ENCODE peak calls at places on chromosomes 2 and 18, in eight cellular contexts. One of them, this sample, is unnamed.

GRCh38 chr2:178025551-178026185 is 46.9 kb downstream of the PDE11A start:
- DNase-seq in activated T-cell treated with anti-CD3 and anti-CD28 coated beads, Interleukin-2, amount 50 U/mL, for 72 hours: no peak
- DNase-seq in A673: no peak
- DNase-seq in DMS153: no peak
- DNase-seq in NCI-H1105: no peak
- DNase-seq in NCI-H1417: no peak
- DNase-seq in left cardiac atrium: no peak
- DNase-seq in skeletal muscle cell: no peak
- DNase-seq in this sample: no peak

GRCh38 chr2:73983322-73984202 is 1.1 kb upstream of the TET3 start:
- DNase-seq in left cardiac atrium: peak
- DNase-seq in A673: no peak
- DNase-seq in NCI-H1417: no peak
- DNase-seq in DMS153: peak
- DNase-seq in activated T-cell treated with anti-CD3 and anti-CD28 coated beads, Interleukin-2, amount 50 U/mL, for 72 hours: no peak
- DNase-seq in NCI-H1105: peak
- DNase-seq in skeletal muscle cell: no peak
- DNase-seq in this sample: peak

GRCh38 chr2:27638709-27639108 is 9.9 kb downstream of the GPN1 start:
- DNase-seq in left cardiac atrium: no peak
- DNase-seq in activated T-cell treated with anti-CD3 and anti-CD28 coated beads, Interleukin-2, amount 50 U/mL, for 72 hours: peak
- DNase-seq in NCI-H1417: no peak
- DNase-seq in skeletal muscle cell: peak
- DNase-seq in DMS153: no peak
- DNase-seq in A673: no peak
- DNase-seq in NCI-H1105: no peak
- DNase-seq in this sample: no peak

GRCh38 chr2:47013383-47013782 is 97.8 kb upstream of the MCFD2 start:
- DNase-seq in skeletal muscle cell: no peak
- DNase-seq in NCI-H1105: no peak
- DNase-seq in DMS153: no peak
- DNase-seq in NCI-H1417: no peak
- DNase-seq in A673: no peak
- DNase-seq in activated T-cell treated with anti-CD3 and anti-CD28 coated beads, Interleukin-2, amount 50 U/mL, for 72 hours: no peak
- DNase-seq in left cardiac atrium: no peak
- DNase-seq in this sample: no peak

GRCh38 chr2:236603361-236604015 is 33.9 kb downstream of the ACKR3 start:
- DNase-seq in A673: no peak
- DNase-seq in NCI-H1105: no peak
- DNase-seq in left cardiac atrium: no peak
- DNase-seq in activated T-cell treated with anti-CD3 and anti-CD28 coated beads, Interleukin-2, amount 50 U/mL, for 72 hours: no peak
- DNase-seq in DMS153: no peak
- DNase-seq in NCI-H1417: no peak
- DNase-seq in skeletal muscle cell: no peak
- DNase-seq in this sample: no peak

GRCh38 chr2:46538393-46538792 is 59.0 kb downstream of the TMEM247 start:
- DNase-seq in left cardiac atrium: no peak
- DNase-seq in A673: no peak
- DNase-seq in skeletal muscle cell: peak
- DNase-seq in NCI-H1417: no peak
- DNase-seq in activated T-cell treated with anti-CD3 and anti-CD28 coated beads, Interleukin-2, amount 50 U/mL, for 72 hours: no peak
- DNase-seq in NCI-H1105: no peak
- DNase-seq in DMS153: no peak
- DNase-seq in this sample: no peak

GRCh38 chr18:42548493-42548892 is 567.0 kb downstream of the RIT2 start:
- DNase-seq in activated T-cell treated with anti-CD3 and anti-CD28 coated beads, Interleukin-2, amount 50 U/mL, for 72 hours: no peak
- DNase-seq in A673: no peak
- DNase-seq in NCI-H1105: no peak
- DNase-seq in left cardiac atrium: no peak
- DNase-seq in skeletal muscle cell: no peak
- DNase-seq in NCI-H1417: no peak
- DNase-seq in DMS153: no peak
- DNase-seq in this sample: no peak

GRCh38 chr2:151363709-151364108 is 6.3 kb downstream of the TNFAIP6 start:
- DNase-seq in DMS153: no peak
- DNase-seq in NCI-H1417: no peak
- DNase-seq in activated T-cell treated with anti-CD3 and anti-CD28 coated beads, Interleukin-2, amount 50 U/mL, for 72 hours: no peak
- DNase-seq in NCI-H1105: no peak
- DNase-seq in skeletal muscle cell: peak
- DNase-seq in A673: no peak
- DNase-seq in left cardiac atrium: peak
- DNase-seq in this sample: no peak

GRCh38 chr18:55790296-55790695 is 202.3 kb upstream of the TCF4 start:
- DNase-seq in activated T-cell treated with anti-CD3 and anti-CD28 coated beads, Interleukin-2, amount 50 U/mL, for 72 hours: no peak
- DNase-seq in skeletal muscle cell: peak
- DNase-seq in DMS153: no peak
- DNase-seq in NCI-H1105: no peak
- DNase-seq in left cardiac atrium: no peak
- DNase-seq in A673: peak
- DNase-seq in NCI-H1417: no peak
- DNase-seq in this sample: no peak

GRCh38 chr2:242031481-242032019 is 162.0 kb downstream of the RTP5 start:
- DNase-seq in NCI-H1417: peak
- DNase-seq in skeletal muscle cell: peak
- DNase-seq in A673: no peak
- DNase-seq in NCI-H1105: no peak
- DNase-seq in DMS153: no peak
- DNase-seq in activated T-cell treated with anti-CD3 and anti-CD28 coated beads, Interleukin-2, amount 50 U/mL, for 72 hours: peak
- DNase-seq in left cardiac atrium: no peak
- DNase-seq in this sample: peak

GRCh38 chr2:234705108-234705507 is 208.2 kb upstream of the ARL4C start:
- DNase-seq in activated T-cell treated with anti-CD3 and anti-CD28 coated beads, Interleukin-2, amount 50 U/mL, for 72 hours: peak
- DNase-seq in left cardiac atrium: no peak
- DNase-seq in A673: no peak
- DNase-seq in NCI-H1105: no peak
- DNase-seq in NCI-H1417: no peak
- DNase-seq in DMS153: no peak
- DNase-seq in skeletal muscle cell: no peak
- DNase-seq in this sample: no peak

GRCh38 chr2:109172556-109173105 is 43.6 kb downstream of the SH3RF3 start:
- DNase-seq in skeletal muscle cell: no peak
- DNase-seq in A673: no peak
- DNase-seq in left cardiac atrium: no peak
- DNase-seq in activated T-cell treated with anti-CD3 and anti-CD28 coated beads, Interleukin-2, amount 50 U/mL, for 72 hours: no peak
- DNase-seq in DMS153: no peak
- DNase-seq in NCI-H1417: no peak
- DNase-seq in NCI-H1105: no peak
- DNase-seq in this sample: no peak

GRCh38 chr2:74206180-74206688 is 7.8 kb downstream of the MTHFD2 start:
- DNase-seq in left cardiac atrium: no peak
- DNase-seq in A673: no peak
- DNase-seq in activated T-cell treated with anti-CD3 and anti-CD28 coated beads, Interleukin-2, amount 50 U/mL, for 72 hours: peak
- DNase-seq in NCI-H1105: no peak
- DNase-seq in skeletal muscle cell: peak
- DNase-seq in DMS153: no peak
- DNase-seq in NCI-H1417: no peak
- DNase-seq in this sample: no peak

GRCh38 chr2:41722668-41723369 is 325.0 kb upstream of the PKDCC start:
- DNase-seq in DMS153: peak
- DNase-seq in NCI-H1105: no peak
- DNase-seq in NCI-H1417: peak
- DNase-seq in left cardiac atrium: peak
- DNase-seq in activated T-cell treated with anti-CD3 and anti-CD28 coated beads, Interleukin-2, amount 50 U/mL, for 72 hours: no peak
- DNase-seq in skeletal muscle cell: peak
- DNase-seq in A673: no peak
- DNase-seq in this sample: no peak

GRCh38 chr2:143071185-143071876 is 57.9 kb upstream of the ARHGAP15 start:
- DNase-seq in skeletal muscle cell: no peak
- DNase-seq in NCI-H1417: no peak
- DNase-seq in NCI-H1105: no peak
- DNase-seq in left cardiac atrium: no peak
- DNase-seq in activated T-cell treated with anti-CD3 and anti-CD28 coated beads, Interleukin-2, amount 50 U/mL, for 72 hours: no peak
- DNase-seq in A673: no peak
- DNase-seq in DMS153: no peak
- DNase-seq in this sample: no peak

GRCh38 chr2:48589170-48589767 is 28.4 kb upstream of the GTF2A1L start:
- DNase-seq in left cardiac atrium: no peak
- DNase-seq in NCI-H1417: peak
- DNase-seq in NCI-H1105: peak
- DNase-seq in activated T-cell treated with anti-CD3 and anti-CD28 coated beads, Interleukin-2, amount 50 U/mL, for 72 hours: no peak
- DNase-seq in DMS153: no peak
- DNase-seq in A673: peak
- DNase-seq in skeletal muscle cell: no peak
- DNase-seq in this sample: no peak

GRCh38 chr2:172629586-172629985 is 73.7 kb downstream of the PDK1 start:
- DNase-seq in activated T-cell treated with anti-CD3 and anti-CD28 coated beads, Interleukin-2, amount 50 U/mL, for 72 hours: no peak
- DNase-seq in left cardiac atrium: no peak
- DNase-seq in NCI-H1105: no peak
- DNase-seq in A673: no peak
- DNase-seq in skeletal muscle cell: no peak
- DNase-seq in NCI-H1417: no peak
- DNase-seq in DMS153: no peak
- DNase-seq in this sample: no peak

GRCh38 chr18:48514786-48515185 is 24.0 kb upstream of the CTIF start:
- DNase-seq in activated T-cell treated with anti-CD3 and anti-CD28 coated beads, Interleukin-2, amount 50 U/mL, for 72 hours: no peak
- DNase-seq in A673: peak
- DNase-seq in left cardiac atrium: no peak
- DNase-seq in NCI-H1417: no peak
- DNase-seq in DMS153: no peak
- DNase-seq in NCI-H1105: no peak
- DNase-seq in skeletal muscle cell: no peak
- DNase-seq in this sample: no peak

GRCh38 chr2:96241901-96242611 is 23.7 kb downstream of the TMEM127 start:
- DNase-seq in skeletal muscle cell: no peak
- DNase-seq in A673: peak
- DNase-seq in activated T-cell treated with anti-CD3 and anti-CD28 coated beads, Interleukin-2, amount 50 U/mL, for 72 hours: peak
- DNase-seq in DMS153: peak
- DNase-seq in left cardiac atrium: no peak
- DNase-seq in NCI-H1417: no peak
- DNase-seq in NCI-H1105: no peak
- DNase-seq in this sample: peak

GRCh38 chr18:48740068-48740440 is 201.2 kb downstream of the CTIF start:
- DNase-seq in NCI-H1105: no peak
- DNase-seq in skeletal muscle cell: no peak
- DNase-seq in left cardiac atrium: peak
- DNase-seq in activated T-cell treated with anti-CD3 and anti-CD28 coated beads, Interleukin-2, amount 50 U/mL, for 72 hours: no peak
- DNase-seq in NCI-H1417: no peak
- DNase-seq in DMS153: no peak
- DNase-seq in A673: no peak
- DNase-seq in this sample: no peak

GRCh38 chr2:44668336-44668735 is 273.2 kb upstream of the SIX3 start:
- DNase-seq in skeletal muscle cell: no peak
- DNase-seq in left cardiac atrium: no peak
- DNase-seq in DMS153: no peak
- DNase-seq in activated T-cell treated with anti-CD3 and anti-CD28 coated beads, Interleukin-2, amount 50 U/mL, for 72 hours: no peak
- DNase-seq in A673: peak
- DNase-seq in NCI-H1105: no peak
- DNase-seq in NCI-H1417: no peak
- DNase-seq in this sample: no peak

GRCh38 chr2:103161456-103162289 is 399.8 kb downstream of the TMEM182 start:
- DNase-seq in activated T-cell treated with anti-CD3 and anti-CD28 coated beads, Interleukin-2, amount 50 U/mL, for 72 hours: peak
- DNase-seq in DMS153: peak
- DNase-seq in left cardiac atrium: peak
- DNase-seq in NCI-H1105: peak
- DNase-seq in NCI-H1417: peak
- DNase-seq in A673: peak
- DNase-seq in skeletal muscle cell: peak
- DNase-seq in this sample: no peak

GRCh38 chr2:171523969-171524401 is 1.7 kb downstream of the CYBRD1 start:
- DNase-seq in left cardiac atrium: no peak
- DNase-seq in NCI-H1417: no peak
- DNase-seq in A673: no peak
- DNase-seq in skeletal muscle cell: no peak
- DNase-seq in NCI-H1105: no peak
- DNase-seq in DMS153: no peak
- DNase-seq in activated T-cell treated with anti-CD3 and anti-CD28 coated beads, Interleukin-2, amount 50 U/mL, for 72 hours: no peak
- DNase-seq in this sample: no peak

GRCh38 chr18:31566576-31567306 is 24.9 kb upstream of the TTR start:
- DNase-seq in skeletal muscle cell: no peak
- DNase-seq in A673: no peak
- DNase-seq in NCI-H1105: no peak
- DNase-seq in activated T-cell treated with anti-CD3 and anti-CD28 coated beads, Interleukin-2, amount 50 U/mL, for 72 hours: no peak
- DNase-seq in NCI-H1417: no peak
- DNase-seq in left cardiac atrium: no peak
- DNase-seq in DMS153: no peak
- DNase-seq in this sample: no peak

GRCh38 chr2:228725031-228725430 is 543.5 kb upstream of the SPHKAP start:
- DNase-seq in A673: no peak
- DNase-seq in DMS153: no peak
- DNase-seq in NCI-H1417: no peak
- DNase-seq in NCI-H1105: no peak
- DNase-seq in activated T-cell treated with anti-CD3 and anti-CD28 coated beads, Interleukin-2, amount 50 U/mL, for 72 hours: no peak
- DNase-seq in skeletal muscle cell: no peak
- DNase-seq in left cardiac atrium: no peak
- DNase-seq in this sample: no peak

GRCh38 chr18:37565985-37566478 is 434 bp upstream of the CELF4 start:
- DNase-seq in A673: peak
- DNase-seq in activated T-cell treated with anti-CD3 and anti-CD28 coated beads, Interleukin-2, amount 50 U/mL, for 72 hours: no peak
- DNase-seq in NCI-H1417: peak
- DNase-seq in DMS153: peak
- DNase-seq in left cardiac atrium: peak
- DNase-seq in skeletal muscle cell: no peak
- DNase-seq in NCI-H1105: peak
- DNase-seq in this sample: no peak

GRCh38 chr18:25825066-25825465 is 265.3 kb downstream of the SS18 start:
- DNase-seq in NCI-H1417: no peak
- DNase-seq in A673: no peak
- DNase-seq in NCI-H1105: no peak
- DNase-seq in skeletal muscle cell: no peak
- DNase-seq in activated T-cell treated with anti-CD3 and anti-CD28 coated beads, Interleukin-2, amount 50 U/mL, for 72 hours: no peak
- DNase-seq in left cardiac atrium: no peak
- DNase-seq in DMS153: no peak
- DNase-seq in this sample: no peak

GRCh38 chr2:102084651-102085050 is 57.9 kb upstream of the IL1R1 start:
- DNase-seq in NCI-H1105: no peak
- DNase-seq in A673: no peak
- DNase-seq in NCI-H1417: no peak
- DNase-seq in skeletal muscle cell: no peak
- DNase-seq in activated T-cell treated with anti-CD3 and anti-CD28 coated beads, Interleukin-2, amount 50 U/mL, for 72 hours: no peak
- DNase-seq in left cardiac atrium: no peak
- DNase-seq in DMS153: no peak
- DNase-seq in this sample: no peak

GRCh38 chr2:135055182-135055786 is 3.2 kb downstream of the RAB3GAP1 start:
- DNase-seq in activated T-cell treated with anti-CD3 and anti-CD28 coated beads, Interleukin-2, amount 50 U/mL, for 72 hours: no peak
- DNase-seq in skeletal muscle cell: no peak
- DNase-seq in DMS153: no peak
- DNase-seq in NCI-H1417: no peak
- DNase-seq in NCI-H1105: no peak
- DNase-seq in left cardiac atrium: no peak
- DNase-seq in A673: peak
- DNase-seq in this sample: no peak

GRCh38 chr2:119049968-119050657 is 108.1 kb downstream of the MARCO start:
- DNase-seq in NCI-H1105: no peak
- DNase-seq in skeletal muscle cell: no peak
- DNase-seq in DMS153: no peak
- DNase-seq in A673: peak
- DNase-seq in left cardiac atrium: no peak
- DNase-seq in activated T-cell treated with anti-CD3 and anti-CD28 coated beads, Interleukin-2, amount 50 U/mL, for 72 hours: no peak
- DNase-seq in NCI-H1417: peak
- DNase-seq in this sample: no peak

GRCh38 chr2:239276813-239277193 is 124.0 kb downstream of the HDAC4 start:
- DNase-seq in activated T-cell treated with anti-CD3 and anti-CD28 coated beads, Interleukin-2, amount 50 U/mL, for 72 hours: no peak
- DNase-seq in NCI-H1105: no peak
- DNase-seq in left cardiac atrium: no peak
- DNase-seq in NCI-H1417: no peak
- DNase-seq in A673: no peak
- DNase-seq in DMS153: no peak
- DNase-seq in skeletal muscle cell: no peak
- DNase-seq in this sample: no peak

GRCh38 chr2:20356042-20356441 is 5.4 kb upstream of the PUM2 start:
- DNase-seq in activated T-cell treated with anti-CD3 and anti-CD28 coated beads, Interleukin-2, amount 50 U/mL, for 72 hours: no peak
- DNase-seq in left cardiac atrium: no peak
- DNase-seq in NCI-H1417: peak
- DNase-seq in DMS153: peak
- DNase-seq in skeletal muscle cell: peak
- DNase-seq in NCI-H1105: peak
- DNase-seq in A673: peak
- DNase-seq in this sample: no peak

GRCh38 chr2:235950473-235950809 is 217.7 kb downstream of the GBX2 start:
- DNase-seq in DMS153: no peak
- DNase-seq in A673: no peak
- DNase-seq in left cardiac atrium: no peak
- DNase-seq in skeletal muscle cell: no peak
- DNase-seq in activated T-cell treated with anti-CD3 and anti-CD28 coated beads, Interleukin-2, amount 50 U/mL, for 72 hours: no peak
- DNase-seq in NCI-H1417: no peak
- DNase-seq in NCI-H1105: no peak
- DNase-seq in this sample: no peak

GRCh38 chr18:3193354-3193753 is 26.4 kb downstream of the MYOM1 start:
- DNase-seq in A673: no peak
- DNase-seq in NCI-H1417: no peak
- DNase-seq in skeletal muscle cell: no peak
- DNase-seq in left cardiac atrium: no peak
- DNase-seq in NCI-H1105: no peak
- DNase-seq in activated T-cell treated with anti-CD3 and anti-CD28 coated beads, Interleukin-2, amount 50 U/mL, for 72 hours: no peak
- DNase-seq in DMS153: no peak
- DNase-seq in this sample: no peak

This sample was measured in CD8-positive, alpha-beta memory T cell.